ENCODE peak calls at places on chromosomes 6 and 20, in ten cellular contexts. Y, G, K, X, L, T, Q, B, A and O are unnamed samples.

GRCh38 chr20:23231561-23232218 is 118.9 kb upstream of the NXT1 start:
- DNase-seq in Y (peak; percentile 64), G (no peak), K (no peak), X (peak; percentile 54), L (peak; percentile 71), T (no peak), Q (no peak), B (no peak), A (no peak), O (peak; percentile 47)

GRCh38 chr6:41286544-41287346 is at the start of gene TREM1:
- DNase-seq in Y (no peak), G (no peak), K (no peak), X (peak; percentile 94), L (peak; percentile 41), T (no peak), Q (peak; percentile 79), B (no peak), A (no peak), O (no peak)

GRCh38 chr6:31897612-31898199 is at the start of gene EHMT2:
- DNase-seq in Y (peak; percentile 87), G (peak; percentile 95), K (peak; percentile 87), X (peak; percentile 74), L (peak; percentile 71), T (peak; percentile 85), Q (peak; percentile 89), B (peak; percentile 80), A (peak; percentile 46), O (peak; percentile 48)

GRCh38 chr20:7094438-7094997 is 327.0 kb downstream of the BMP2 start:
- DNase-seq in Y (no peak), G (no peak), K (peak; percentile 67), X (peak; percentile 72), L (peak; percentile 4), T (no peak), Q (no peak), B (no peak), A (peak; percentile 4), O (peak; percentile 3)

GRCh38 chr20:5570442-5570841 is 179.8 kb upstream of the SHLD1 start:
- DNase-seq in Y (no peak), G (no peak), K (no peak), X (no peak), L (no peak), T (no peak), Q (no peak), B (no peak), A (no peak), O (no peak)

GRCh38 chr6:38264605-38265004 is 375.1 kb downstream of the BTBD9 start:
- DNase-seq in Y (no peak), G (no peak), K (peak; percentile 10), X (peak; percentile 95), L (no peak), T (no peak), Q (no peak), B (no peak), A (no peak), O (no peak)

GRCh38 chr6:139654888-139655782 is 280.7 kb upstream of the CITED2 start:
- DNase-seq in Y (no peak), G (no peak), K (no peak), X (no peak), L (no peak), T (no peak), Q (no peak), B (no peak), A (no peak), O (no peak)

GRCh38 chr6:83439201-83439600 is 8.3 kb upstream of the ME1 start:
- DNase-seq in Y (no peak), G (no peak), K (no peak), X (no peak), L (no peak), T (no peak), Q (no peak), B (no peak), A (no peak), O (no peak)

GRCh38 chr20:8215516-8215915 is 83.5 kb downstream of the PLCB1 start:
- DNase-seq in Y (no peak), G (no peak), K (no peak), X (peak; percentile 92), L (peak; percentile 54), T (no peak), Q (no peak), B (no peak), A (no peak), O (peak; percentile 56)

GRCh38 chr20:21522479-21523397 is 8.9 kb upstream of the NKX2-2 start:
- DNase-seq in Y (peak; percentile 55), G (peak; percentile 65), K (peak; percentile 58), X (no peak), L (no peak), T (no peak), Q (no peak), B (no peak), A (no peak), O (no peak)

DNA sequence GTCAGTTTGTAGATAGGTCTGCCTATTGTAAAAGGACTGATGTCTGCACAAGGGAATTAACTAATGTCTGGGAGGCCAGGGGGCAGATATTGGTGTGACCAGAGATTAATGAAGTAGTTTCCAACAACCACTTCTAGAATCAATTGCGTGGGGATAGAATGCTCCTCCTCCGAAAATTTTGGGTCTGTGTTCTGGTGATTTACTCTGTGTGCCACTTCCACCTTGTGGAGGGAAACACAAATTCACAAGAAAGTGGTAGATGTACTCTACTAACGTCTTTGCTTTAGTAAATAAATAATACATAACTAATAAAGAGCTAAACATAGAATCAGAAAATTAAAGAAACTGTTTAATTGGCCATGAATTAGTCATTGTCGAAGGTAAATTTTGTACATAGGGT is 25.5 kb downstream of the TMEM14A start:
- DNase-seq in Y (no peak), G (no peak), K (no peak), X (no peak), L (no peak), T (no peak), Q (no peak), B (no peak), A (no peak), O (no peak)
- TF ChIP-seq CTCF in Y (no peak), G (no peak), K (no peak), X (no peak), L (no peak), T (no peak), Q (no peak), B (no peak), A (no peak), O (no peak)

DNA sequence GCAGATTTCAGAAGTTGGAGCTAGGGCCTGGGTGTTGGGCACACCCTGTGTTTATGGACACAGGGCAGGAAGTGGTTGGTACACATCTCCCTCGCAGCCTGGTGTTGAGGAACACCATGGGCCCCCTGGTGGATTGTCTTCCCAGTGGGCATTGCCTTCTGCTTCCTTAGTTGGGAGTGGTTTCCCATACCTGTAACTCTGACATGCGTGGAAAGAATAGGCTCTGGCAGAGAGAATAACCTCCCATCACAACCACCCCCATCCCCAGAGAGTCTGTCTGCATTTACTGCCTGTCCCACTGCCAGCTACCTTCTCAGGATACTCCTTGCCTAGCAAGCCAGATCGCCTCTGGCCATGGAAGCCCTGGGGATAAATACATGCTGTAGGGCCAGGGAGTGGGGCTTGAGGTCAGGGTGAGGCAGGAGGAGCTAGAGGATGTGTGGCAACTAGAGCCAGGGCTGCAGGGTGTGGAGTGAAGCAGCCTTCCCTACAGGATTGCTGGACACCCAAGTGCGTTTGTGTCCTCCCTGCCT is 14.7 kb downstream of the LRRC73 start:
- DNase-seq in Y (no peak), G (no peak), K (no peak), X (no peak), L (no peak), T (no peak), Q (no peak), B (no peak), A (no peak), O (no peak)
- TF ChIP-seq CTCF in Y (no peak), G (no peak), K (no peak), X (peak; percentile 33), L (peak; percentile 15), T (no peak), Q (peak; percentile 11), B (no peak), A (peak; percentile 52), O (no peak)

GRCh38 chr20:31738729-31739549 is at the start of gene TPX2:
- DNase-seq in Y (peak; percentile 97), G (peak; percentile 97), K (peak; percentile 91), X (peak; percentile 98), L (peak; percentile 97), T (peak; percentile 86), Q (peak; percentile 95), B (peak; percentile 89), A (peak; percentile 93), O (peak; percentile 93)
- TF ChIP-seq CTCF in Y (no peak), G (peak; percentile 6), K (no peak), X (peak; percentile 30), L (peak; percentile 40), T (no peak), Q (peak; percentile 31), B (no peak), A (peak; percentile 10), O (no peak)

GRCh38 chr6:52724406-52725121 is 38.7 kb downstream of the GSTA2 start:
- DNase-seq in Y (peak; percentile 83), G (peak; percentile 79), K (peak; percentile 64), X (peak; percentile 72), L (peak; percentile 74), T (peak; percentile 64), Q (peak; percentile 82), B (no peak), A (peak; percentile 63), O (no peak)
- TF ChIP-seq CTCF in Y (peak; percentile 19), G (peak; percentile 57), K (peak; percentile 67), X (peak; percentile 84), L (peak; percentile 38), T (peak; percentile 64), Q (peak; percentile 41), B (no peak), A (peak; percentile 89), O (peak; percentile 51)